ENCODE peak calls at places on chromosomes 11 and 22, in seven cellular contexts. K is brain microvascular endothelial cell, V is mucosa of descending colon, A is GM23248, F is tibial artery, L is ovary, I is colonic mucosa. J is an unnamed sample.

GRCh38 chr11:35373284-35373933 is 45.9 kb downstream of the SLC1A2 start:
- DNase-seq in K (no peak), V (peak; percentile 67), L (no peak), I (peak; percentile 37), A (peak; percentile 31), F (no peak), J (peak; percentile 78)

GRCh38 chr11:13242564-13242963 is 35.0 kb upstream of the BMAL1 start:
- DNase-seq in F (no peak), L (no peak), V (no peak), A (peak; percentile 41), K (no peak), I (no peak), J (no peak)

GRCh38 chr11:103091441-103091809 is 535 bp downstream of the DCUN1D5 start:
- DNase-seq in I (peak; percentile 56), F (no peak), V (peak; percentile 47), A (peak; percentile 83), L (peak; percentile 35), K (peak; percentile 37), J (no peak)

GRCh38 chr22:26768986-26769385 is 111.6 kb downstream of the MIAT start:
- DNase-seq in F (no peak), A (peak; percentile 96), L (no peak), V (no peak), K (peak; percentile 11), I (no peak), J (no peak)

GRCh38 chr22:41777749-41778395 is 22.6 kb upstream of the CCDC134 start:
- DNase-seq in F (no peak), K (no peak), L (no peak), A (peak; percentile 29), V (no peak), I (no peak), J (no peak)

GRCh38 chr11:33329705-33330329 is 72.6 kb downstream of the HIPK3 start:
- DNase-seq in I (peak; percentile 53), L (no peak), V (peak; percentile 62), A (peak; percentile 75), K (peak; percentile 65), F (no peak), J (peak; percentile 16)

GRCh38 chr22:36277482-36278291 is 24.8 kb downstream of the APOL1 start:
- DNase-seq in V (peak; percentile 74), L (peak; percentile 63), I (peak; percentile 63), F (no peak), A (peak; percentile 74), K (no peak), J (no peak)

GRCh38 chr22:31926969-31927368 is 17.4 kb upstream of the YWHAH start:
- DNase-seq in V (no peak), A (no peak), F (no peak), I (no peak), L (no peak), K (no peak), J (no peak)

GRCh38 chr11:64080390-64080789 is 44.7 kb downstream of the FLRT1 start:
- DNase-seq in A (no peak), I (no peak), L (no peak), K (no peak), V (no peak), F (no peak), J (no peak)

GRCh38 chr11:92880391-92880790 is 89.1 kb upstream of the MTNR1B start:
- DNase-seq in I (no peak), K (peak; percentile 3), F (no peak), L (no peak), A (peak; percentile 26), V (no peak), J (peak; percentile 65)

GRCh38 chr11:33598426-33599069 is 102.1 kb downstream of the C11orf91 start:
- DNase-seq in F (no peak), I (no peak), A (no peak), K (no peak), L (no peak), V (no peak), J (no peak)

GRCh38 chr22:36243996-36244395 is 4.7 kb upstream of the APOL2 start:
- DNase-seq in K (no peak), A (no peak), I (no peak), L (no peak), F (no peak), V (no peak), J (no peak)

GRCh38 chr22:24595228-24595627 is 2.4 kb upstream of the LRRC75B start:
- DNase-seq in K (no peak), A (no peak), L (no peak), F (no peak), I (no peak), V (no peak), J (no peak)

GRCh38 chr22:25235547-25236290 is 16.3 kb downstream of the CRYBB2 start:
- DNase-seq in L (peak; percentile 50), A (peak; percentile 71), K (peak; percentile 60), I (peak; percentile 83), F (peak; percentile 35), V (peak; percentile 83), J (peak; percentile 14)

GRCh38 chr11:1654388-1655167 is 25.0 kb downstream of the KRTAP5-5 start:
- DNase-seq in F (no peak), V (no peak), A (no peak), K (no peak), I (no peak), L (no peak), J (no peak)

GRCh38 chr11:19345848-19346681 is 105.3 kb upstream of the E2F8 start:
- DNase-seq in V (no peak), A (peak; percentile 52), F (no peak), I (no peak), K (no peak), L (no peak), J (no peak)

GRCh38 chr11:105035262-105035620 is 297 bp upstream of the CASP1 start:
- DNase-seq in A (no peak), I (no peak), L (no peak), F (no peak), K (peak; percentile 2), V (no peak), J (no peak)

GRCh38 chr11:105032495-105032894 is 2.4 kb downstream of the CASP1 start:
- DNase-seq in L (no peak), I (no peak), V (no peak), K (no peak), F (no peak), A (no peak), J (no peak)

GRCh38 chr11:105033781-105034180 is 1.2 kb downstream of the CASP1 start:
- DNase-seq in L (no peak), V (no peak), A (no peak), F (no peak), I (no peak), K (no peak), J (no peak)

GRCh38 chr11:105027671-105028070 is 4.7 kb upstream of the CASP5 start:
- DNase-seq in V (no peak), L (no peak), A (no peak), K (no peak), I (no peak), F (no peak), J (no peak)

DNA sequence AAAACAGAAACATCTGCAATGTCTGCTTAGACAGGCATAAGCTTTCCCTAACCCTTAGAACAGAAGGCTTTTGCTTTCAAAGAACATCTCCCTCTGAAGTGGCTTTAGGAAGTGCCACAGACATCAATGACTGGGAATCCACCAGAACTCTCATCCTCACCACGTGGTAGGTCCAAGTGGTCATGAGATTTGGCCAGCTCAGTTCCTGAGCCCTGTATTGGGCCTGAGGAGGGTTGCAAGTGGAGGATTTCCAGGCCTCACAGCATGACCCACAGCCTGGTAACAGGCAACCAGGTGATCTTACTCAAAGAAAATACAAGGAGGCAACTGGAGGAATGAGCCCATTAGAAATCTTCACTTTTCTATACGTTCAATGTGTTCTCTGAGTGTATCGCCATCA is 1.6 kb downstream of the CASP1 start:
- DNase-seq in K (no peak), V (peak; percentile 27), I (no peak), L (no peak), F (no peak), A (no peak), J (no peak)
- H3K4me3 ChIP-seq in K (no peak overlapping the region), V (no peak overlapping the region), I (peak overlapping the region; percentile 35), L (no peak overlapping the region), F (no peak overlapping the region), A (no peak overlapping the region), J (no peak overlapping the region)

DNA sequence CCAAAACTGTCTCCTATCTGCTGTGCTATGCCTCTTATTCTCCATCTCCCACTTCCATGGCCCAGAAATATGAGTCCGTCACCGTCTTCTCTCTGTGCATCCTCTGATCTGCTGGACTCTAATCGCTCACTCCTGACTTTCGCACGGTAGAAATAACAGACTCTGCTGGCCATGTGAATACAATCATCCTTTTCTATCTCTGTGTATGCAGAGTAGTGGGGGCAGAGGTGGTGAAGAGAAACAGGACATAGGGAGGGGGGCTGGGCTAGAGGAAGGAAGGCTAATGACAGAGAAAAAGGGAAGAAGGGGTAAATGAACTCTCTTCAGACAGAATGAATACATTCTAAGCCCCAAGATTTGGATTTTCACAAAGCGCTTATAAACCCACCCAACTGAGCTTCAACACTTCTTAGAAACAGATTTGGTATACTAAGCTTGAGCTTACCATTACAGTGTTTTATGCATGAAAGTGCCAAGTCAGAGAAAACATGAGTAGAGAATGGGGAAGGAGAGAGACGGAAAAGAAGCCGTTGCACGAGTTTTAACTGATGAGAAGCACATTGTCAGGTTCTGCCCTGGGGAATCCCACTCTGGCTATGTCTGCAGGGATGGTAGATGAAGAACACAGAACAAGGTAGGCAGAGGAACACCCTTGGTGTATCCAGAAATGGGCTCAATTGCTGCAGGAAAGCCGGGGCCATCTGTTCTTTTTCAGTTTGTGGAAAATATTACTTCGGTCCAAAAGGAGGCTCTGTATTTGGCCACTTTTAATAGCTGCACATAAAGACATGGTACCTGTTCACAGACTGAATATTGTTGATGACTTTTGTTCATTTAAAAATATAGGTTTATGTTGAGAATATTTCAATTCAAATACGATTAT is 324.7 kb downstream of the ETS1 start:
- DNase-seq in I (no peak), V (no peak), L (no peak), A (no peak), F (no peak), K (no peak), J (no peak)
- H3K36me3 ChIP-seq in I (no peaks in the 10 kb centered on the region), V (no peaks in the 10 kb centered on the region), L (no peaks in the 10 kb centered on the region), A (no peaks in the 10 kb centered on the region), F (no peaks in the 10 kb centered on the region), K (no peaks in the 10 kb centered on the region), J (no peaks in the 10 kb centered on the region)

GRCh38 chr11:95692526-95693270 is 96.9 kb downstream of the FAM76B start:
- DNase-seq in F (no peak), I (no peak), A (peak; percentile 59), V (no peak), K (peak; percentile 56), L (no peak), J (no peak)
- H3K4me3 ChIP-seq in F (no peak overlapping the region), I (no peak overlapping the region), A (peak overlapping the region; percentile 16), V (no peak overlapping the region), K (no peak overlapping the region), L (no peak overlapping the region), J (no peak overlapping the region)

DNA sequence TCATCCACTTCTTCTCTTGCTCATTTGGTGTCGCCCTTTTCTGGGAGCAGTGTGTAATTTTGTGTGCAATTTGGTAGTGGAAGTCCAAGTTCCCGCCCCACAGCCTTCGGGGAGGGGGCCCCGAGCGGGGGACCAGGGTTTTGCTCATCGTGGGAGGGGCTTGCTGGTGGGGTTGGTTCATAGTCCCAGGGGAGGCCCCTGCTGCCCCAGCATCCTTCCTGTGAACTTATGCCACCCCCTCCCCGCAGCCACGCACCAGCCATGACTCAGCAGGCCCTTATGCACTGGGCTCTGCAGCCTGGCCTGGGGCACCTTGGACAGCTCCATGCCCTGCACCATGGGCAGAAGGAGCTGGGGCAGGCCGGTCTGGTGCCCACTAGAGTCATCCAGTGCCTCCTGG is 1183.6 kb downstream of the BRD1 start:
- DNase-seq in I (no peak), L (no peak), F (no peak), A (peak; percentile 44), V (no peak), K (no peak), J (no peak)
- H3K36me3 ChIP-seq in I (no peaks in the 10 kb centered on the region), L (no peaks in the 10 kb centered on the region), F (no peaks in the 10 kb centered on the region), A (no peaks in the 10 kb centered on the region), V (no peaks in the 10 kb centered on the region), K (no peaks in the 10 kb centered on the region), J (no peaks in the 10 kb centered on the region)